ENCODE peak calls at places on chromosome 7, in six cellular contexts. Y is M059J; D is hepatocyte; G is frontal cortex; B is stimulated activated CD4-positive, alpha-beta T cell treated with anti-CD3 and anti-CD28 coated beads, TNF-alpha, amount 100 ng/mL, for 4 hours; Q is skeletal muscle cell. W is an unnamed sample.

GRCh38 chr7:71661671-71662224 is 529.8 kb downstream of the GALNT17 start:
- DNase-seq in G (no peak), Q (no peak), Y (no peak), B (no peak), D (no peak), W (no peak)

GRCh38 chr7:6057316-6058128 is 26.3 kb downstream of the ANKRD61 start:
- DNase-seq in Y (no peak), G (no peak), Q (no peak), B (no peak), D (no peak), W (peak; percentile 17)

GRCh38 chr7:150949564-150949963 is 28.6 kb downstream of the KCNH2 start:
- DNase-seq in Q (no peak), B (no peak), G (no peak), D (no peak), Y (no peak), W (no peak)

GRCh38 chr7:37065779-37066271 is 341.5 kb upstream of the AOAH start:
- DNase-seq in D (peak; percentile 50), Y (peak; percentile 77), Q (peak; percentile 52), G (no peak), B (no peak), W (no peak)

GRCh38 chr7:99453105-99453504 is 12.9 kb downstream of the ATP5MF start:
- DNase-seq in G (no peak), Q (no peak), Y (no peak), B (no peak), D (no peak), W (no peak)

GRCh38 chr7:89072094-89072493 is 276.6 kb upstream of the TEX47 start:
- DNase-seq in B (no peak), Y (no peak), Q (no peak), G (no peak), D (no peak), W (no peak)

GRCh38 chr7:51304729-51305128 is 11.9 kb downstream of the COBL start:
- DNase-seq in B (no peak), G (no peak), Y (peak; percentile 29), D (no peak), Q (no peak), W (no peak)

GRCh38 chr7:25084826-25085225 is 40.2 kb downstream of the CYCS start:
- DNase-seq in Y (no peak), Q (no peak), G (no peak), D (peak; percentile 33), B (no peak), W (no peak)

GRCh38 chr7:127390186-127390816 is 2.2 kb downstream of the ZNF800 start:
- DNase-seq in D (no peak), B (no peak), G (no peak), Y (no peak), Q (no peak), W (no peak)

GRCh38 chr7:121085922-121086321 is 97.4 kb downstream of the CPED1 start:
- DNase-seq in D (no peak), Y (no peak), G (no peak), B (no peak), Q (no peak), W (no peak)

GRCh38 chr7:80137410-80137809 is 2.8 kb downstream of the GNAI1 start:
- DNase-seq in Y (no peak), B (no peak), D (no peak), Q (no peak), G (no peak), W (no peak)

GRCh38 chr7:36276428-36277246 is 113.0 kb upstream of the ANLN start:
- DNase-seq in Y (no peak), Q (no peak), B (no peak), D (peak; percentile 3), G (no peak), W (no peak)

GRCh38 chr7:24668922-24669635 is 88.2 kb downstream of the GSDME start:
- DNase-seq in B (no peak), Q (peak; percentile 16), D (peak; percentile 53), G (no peak), Y (peak; percentile 68), W (no peak)

GRCh38 chr7:55178292-55178862 is 159.6 kb downstream of the EGFR start:
- DNase-seq in G (no peak), D (no peak), B (no peak), Q (no peak), Y (no peak), W (no peak)

GRCh38 chr7:128053023-128053422 is 21.8 kb upstream of the LRRC4 start:
- DNase-seq in B (no peak), G (no peak), Q (no peak), D (no peak), Y (peak; percentile 57), W (peak; percentile 21)

GRCh38 chr7:134669845-134670373 is 23.3 kb downstream of the BPGM start:
- DNase-seq in Q (peak; percentile 55), Y (peak; percentile 100), G (no peak), B (peak; percentile 73), D (peak; percentile 49), W (peak; percentile 76)

GRCh38 chr7:130275826-130276291 is 9.2 kb downstream of the CPA2 start:
- DNase-seq in Y (peak; percentile 90), D (no peak), Q (no peak), G (no peak), B (no peak), W (no peak)

GRCh38 chr7:31521336-31522010 is 7.6 kb downstream of the ITPRID1 start:
- DNase-seq in Y (no peak), B (no peak), Q (no peak), D (no peak), G (no peak), W (no peak)

GRCh38 chr7:27678617-27679260 is 16.1 kb upstream of the HIBADH start:
- DNase-seq in B (no peak), D (no peak), Y (peak; percentile 73), G (no peak), Q (no peak), W (no peak)

GRCh38 chr7:98314469-98314868 is 33.0 kb downstream of the BRI3 start:
- DNase-seq in Q (no peak), B (no peak), G (no peak), Y (no peak), D (no peak), W (no peak)

GRCh38 chr7:105782391-105783063 is 93.9 kb downstream of the ATXN7L1 start:
- DNase-seq in B (no peak), G (no peak), Q (peak; percentile 71), Y (peak; percentile 93), D (no peak), W (no peak)

GRCh38 chr7:157077021-157077420 is 61.7 kb upstream of the UBE3C start:
- DNase-seq in Y (no peak), B (no peak), D (no peak), G (no peak), Q (no peak), W (no peak)

GRCh38 chr7:5139998-5140397 is 50.0 kb upstream of the WIPI2 start:
- DNase-seq in G (no peak), Y (peak; percentile 23), B (no peak), D (peak; percentile 21), Q (no peak), W (peak; percentile 58)

GRCh38 chr7:79091661-79092060 is 361.8 kb downstream of the MAGI2 start:
- DNase-seq in Y (peak; percentile 26), B (no peak), D (no peak), G (no peak), Q (no peak), W (no peak)

GRCh38 chr7:135317676-135318326 is 84.2 kb downstream of the STRA8 start:
- DNase-seq in Y (no peak), B (no peak), G (no peak), D (peak; percentile 37), Q (no peak), W (no peak)

GRCh38 chr7:79236352-79237028 is 217.0 kb downstream of the MAGI2 start:
- DNase-seq in Y (peak; percentile 9), B (no peak), G (no peak), D (no peak), Q (no peak), W (no peak)

GRCh38 chr7:65287023-65287422 is 86.6 kb upstream of the ZNF92 start:
- DNase-seq in Y (peak; percentile 67), G (no peak), D (no peak), B (no peak), Q (no peak), W (no peak)

GRCh38 chr7:7969306-7970112 is 913 bp downstream of the GLCCI1 start:
- DNase-seq in B (peak; percentile 14), D (peak; percentile 62), G (peak; percentile 17), Q (no peak), Y (peak; percentile 65), W (peak; percentile 67)

GRCh38 chr7:142773230-142773629 is 2.5 kb downstream of the PRSS2 start:
- DNase-seq in D (no peak), G (no peak), B (no peak), Q (no peak), Y (no peak), W (no peak)

GRCh38 chr7:46610746-46611145 is 689.7 kb upstream of the IGFBP3 start:
- DNase-seq in Q (no peak), B (no peak), G (no peak), D (no peak), Y (no peak), W (no peak)

GRCh38 chr7:119802147-119802546 is 470.8 kb upstream of the KCND2 start:
- DNase-seq in Y (no peak), G (no peak), Q (no peak), B (no peak), D (no peak), W (no peak)

GRCh38 chr7:86745019-86745745 is 101.5 kb downstream of the GRM3 start:
- DNase-seq in B (no peak), Q (no peak), D (no peak), G (no peak), Y (no peak), W (no peak)

GRCh38 chr7:42151309-42151708 is 85.7 kb downstream of the GLI3 start:
- DNase-seq in Y (no peak), G (no peak), D (peak; percentile 55), Q (peak; percentile 39), B (no peak), W (no peak)

GRCh38 chr7:149772821-149773425 is 465 bp downstream of the ZNF467 start:
- DNase-seq in G (no peak), D (peak; percentile 61), Q (no peak), Y (peak; percentile 11), B (no peak), W (no peak)